ENCODE peak calls at places on chromosomes 3 and 15, in nine cellular contexts. F, G, X, E, W, P, Y, J and C are unnamed samples.

GRCh38 chr3:63047068-63047467 is 171.9 kb upstream of the CADPS start:
- DNase-seq in F (no peak), G (peak; percentile 37), X (no peak), E (no peak), W (no peak), P (no peak), Y (no peak), J (no peak), C (no peak)

GRCh38 chr3:81676706-81677456 is 84.6 kb downstream of the GBE1 start:
- DNase-seq in F (peak; percentile 8), G (no peak), X (no peak), E (no peak), W (no peak), P (no peak), Y (no peak), J (no peak), C (no peak)

GRCh38 chr3:103968751-103969150 is 1398.0 kb upstream of the ALCAM start:
- DNase-seq in F (no peak), G (peak; percentile 14), X (no peak), E (no peak), W (no peak), P (no peak), Y (no peak), J (no peak), C (no peak)

GRCh38 chr15:82159922-82160321 is 102.6 kb downstream of the EFL1 start:
- DNase-seq in F (peak; percentile 99), G (peak; percentile 25), X (peak; percentile 79), E (no peak), W (peak; percentile 93), P (no peak), Y (no peak), J (peak; percentile 87), C (no peak)

GRCh38 chr3:115398481-115398880 is 224.8 kb upstream of the GAP43 start:
- DNase-seq in F (no peak), G (no peak), X (no peak), E (no peak), W (no peak), P (no peak), Y (no peak), J (no peak), C (no peak)

GRCh38 chr3:153138267-153139210 is 23.5 kb upstream of the RAP2B start:
- DNase-seq in F (peak; percentile 96), G (peak; percentile 25), X (peak; percentile 95), E (peak; percentile 43), W (peak; percentile 87), P (no peak), Y (no peak), J (peak; percentile 89), C (peak; percentile 24)

GRCh38 chr3:119084371-119085069 is 49.9 kb upstream of the IGSF11 start:
- DNase-seq in F (no peak), G (no peak), X (no peak), E (no peak), W (no peak), P (no peak), Y (no peak), J (no peak), C (no peak)

GRCh38 chr15:65962187-65962586 is 92.9 kb downstream of the RAB11A start:
- DNase-seq in F (no peak), G (no peak), X (peak; percentile 6), E (no peak), W (no peak), P (no peak), Y (no peak), J (no peak), C (no peak)

GRCh38 chr3:73080201-73080966 is 18.9 kb downstream of the EBLN2 start:
- DNase-seq in F (no peak), G (no peak), X (peak; percentile 32), E (no peak), W (peak; percentile 41), P (no peak), Y (no peak), J (no peak), C (no peak)

GRCh38 chr15:45654749-45655148 is 19.9 kb downstream of the SQOR start:
- DNase-seq in F (no peak), G (no peak), X (no peak), E (no peak), W (no peak), P (no peak), Y (no peak), J (no peak), C (no peak)

GRCh38 chr3:116607205-116607604 is 102.4 kb upstream of the TUSC7 start:
- DNase-seq in F (no peak), G (no peak), X (no peak), E (no peak), W (no peak), P (no peak), Y (no peak), J (no peak), C (no peak)

GRCh38 chr15:67384761-67385160 is 130.2 kb downstream of the IQCH start:
- DNase-seq in F (no peak), G (no peak), X (no peak), E (no peak), W (no peak), P (no peak), Y (no peak), J (no peak), C (no peak)

GRCh38 chr3:157523814-157524213 is 20.6 kb upstream of the VEPH1 start:
- DNase-seq in F (no peak), G (no peak), X (peak; percentile 15), E (no peak), W (no peak), P (no peak), Y (no peak), J (no peak), C (no peak)

GRCh38 chr15:60660290-60661051 is 181.5 kb upstream of the ICE2 start:
- DNase-seq in F (peak; percentile 74), G (no peak), X (peak; percentile 81), E (no peak), W (peak; percentile 81), P (no peak), Y (no peak), J (peak; percentile 74), C (peak; percentile 63)

GRCh38 chr15:47514251-47514652 is 203.1 kb upstream of the SEMA6D start:
- DNase-seq in F (peak; percentile 73), G (no peak), X (peak; percentile 69), E (no peak), W (peak; percentile 61), P (no peak), Y (no peak), J (no peak), C (no peak)

GRCh38 chr3:61417352-61417751 is 144.0 kb upstream of the PTPRG start:
- DNase-seq in F (peak; percentile 15), G (no peak), X (peak; percentile 21), E (no peak), W (peak; percentile 67), P (no peak), Y (no peak), J (no peak), C (peak; percentile 57)

GRCh38 chr15:51861557-51862350 is 32.3 kb downstream of the TMOD3 start:
- DNase-seq in F (no peak), G (no peak), X (no peak), E (no peak), W (no peak), P (no peak), Y (no peak), J (no peak), C (no peak)

GRCh38 chr3:24100694-24101402 is 155.8 kb downstream of the NR1D2 start:
- DNase-seq in F (peak; percentile 41), G (no peak), X (peak; percentile 28), E (no peak), W (peak; percentile 60), P (no peak), Y (no peak), J (no peak), C (no peak)

GRCh38 chr3:48897401-48898376 is 993 bp downstream of the SLC25A20 start:
- DNase-seq in F (peak; percentile 30), G (no peak), X (no peak), E (no peak), W (peak; percentile 21), P (no peak), Y (no peak), J (no peak), C (no peak)

GRCh38 chr3:49630784-49631183 is 43.4 kb upstream of the APEH start:
- DNase-seq in F (no peak), G (no peak), X (no peak), E (no peak), W (peak; percentile 6), P (no peak), Y (no peak), J (no peak), C (no peak)

GRCh38 chr3:14595561-14595960 is 55.4 kb upstream of the GRIP2 start:
- DNase-seq in F (no peak), G (no peak), X (no peak), E (no peak), W (no peak), P (no peak), Y (no peak), J (no peak), C (no peak)

GRCh38 chr3:41247590-41247989 is 48.3 kb downstream of the CTNNB1 start:
- DNase-seq in F (no peak), G (no peak), X (no peak), E (no peak), W (no peak), P (no peak), Y (no peak), J (no peak), C (no peak)

GRCh38 chr15:61122624-61123375 is 106.3 kb downstream of the RORA start:
- DNase-seq in F (no peak), G (no peak), X (no peak), E (no peak), W (no peak), P (no peak), Y (no peak), J (no peak), C (no peak)

GRCh38 chr3:186099178-186099577 is 9.7 kb downstream of the ETV5 start:
- DNase-seq in F (peak; percentile 96), G (no peak), X (peak; percentile 77), E (no peak), W (peak; percentile 69), P (no peak), Y (no peak), J (no peak), C (peak; percentile 63)

GRCh38 chr3:135014575-135014974 is 219.5 kb downstream of the EPHB1 start:
- DNase-seq in F (no peak), G (no peak), X (no peak), E (no peak), W (no peak), P (no peak), Y (no peak), J (no peak), C (no peak)

GRCh38 chr3:122066331-122067213 is 11.4 kb downstream of the CD86 start:
- DNase-seq in F (no peak), G (no peak), X (no peak), E (no peak), W (no peak), P (no peak), Y (no peak), J (no peak), C (no peak)